ENCODE peak calls at places on chromosome X, in nine cellular contexts. M, C, O, Y, H, T, W, J and L are unnamed samples. For H3K9me3, the result is how much of the 10 kb centered on the place peaks cover.

GRCh38 chrX:27336466-27337091 is 126.6 kb downstream of the PPP4R3C start:
- DNase-seq in M (peak), H (no peak), W (no peak), C (no peak), Y (no peak), J (peak), O (peak), T (peak), L (no peak)

GRCh38 chrX:134502686-134503085 is 42.7 kb downstream of the HPRT1 start:
- DNase-seq in M (peak), H (no peak), Y (no peak), T (no peak), W (no peak), C (no peak), O (no peak), J (peak), L (no peak)

GRCh38 chrX:103839404-103839803 is 7.3 kb upstream of the RAB9B start:
- DNase-seq in J (no peak), Y (no peak), C (no peak), T (no peak), O (no peak), M (no peak), H (no peak), W (no peak), L (no peak)

GRCh38 chrX:65687367-65687766 is 19.9 kb downstream of the MSN start:
- DNase-seq in Y (no peak), W (no peak), C (no peak), M (no peak), O (no peak), J (no peak), T (no peak), H (no peak), L (no peak)

GRCh38 chrX:39813631-39814246 is 284.0 kb downstream of the BCOR start:
- DNase-seq in H (peak), W (peak), Y (peak), C (peak), M (peak), J (peak), T (no peak), O (peak), L (no peak)

GRCh38 chrX:119518371-119518770 is 46.8 kb downstream of the STEEP1 start:
- DNase-seq in M (no peak), W (no peak), H (no peak), C (no peak), O (no peak), J (no peak), T (peak), Y (no peak), L (no peak)

GRCh38 chrX:84240848-84241565 is 53.0 kb upstream of the RPS6KA6 start:
- DNase-seq in O (no peak), J (peak), T (no peak), H (no peak), M (peak), C (no peak), Y (no peak), W (no peak), L (no peak)

GRCh38 chrX:24902808-24903207 is 113.0 kb downstream of the ARX start:
- DNase-seq in C (no peak), J (peak), M (peak), T (no peak), W (no peak), O (peak), H (no peak), Y (no peak), L (peak)

GRCh38 chrX:68647156-68647957 is at the start of gene STARD8:
- DNase-seq in C (peak), Y (no peak), H (peak), O (peak), M (peak), J (peak), W (peak), T (peak), L (no peak)

GRCh38 chrX:139759637-139760036 is 51.7 kb upstream of the MCF2 start:
- DNase-seq in W (no peak), H (no peak), T (no peak), M (peak), O (peak), C (no peak), J (peak), Y (no peak), L (no peak)

GRCh38 chrX:41895826-41896225 is 27.5 kb downstream of the CASK start:
- DNase-seq in W (no peak), J (peak), M (peak), C (no peak), H (no peak), O (no peak), T (no peak), Y (no peak), L (no peak)

GRCh38 chrX:21856504-21856903 is 717 bp downstream of the YY2 start:
- DNase-seq in H (no peak), W (peak), Y (no peak), C (no peak), T (no peak), J (no peak), O (no peak), M (no peak), L (no peak)

GRCh38 chrX:118761950-118762725 is 34.7 kb downstream of the IL13RA1 start:
- DNase-seq in W (no peak), Y (no peak), O (peak), J (no peak), C (no peak), H (no peak), T (no peak), M (no peak), L (no peak)

GRCh38 chrX:134572816-134573682 is 85.2 kb downstream of the PLAC1 start:
- DNase-seq in C (no peak), W (no peak), H (no peak), T (no peak), O (no peak), J (peak), M (no peak), Y (no peak), L (no peak)

GRCh38 chrX:70044541-70045245 is 5.0 kb downstream of the AWAT2 start:
- DNase-seq in M (peak), T (no peak), H (no peak), J (peak), C (no peak), O (peak), Y (no peak), W (no peak), L (no peak)

GRCh38 chrX:6449946-6450345 is 85.0 kb downstream of the VCX3A start:
- DNase-seq in Y (no peak), T (no peak), O (no peak), J (no peak), C (no peak), M (no peak), W (no peak), H (no peak), L (no peak)

GRCh38 chrX:153644356-153645125 is 2.5 kb upstream of the DUSP9 start:
- DNase-seq in M (no peak), O (no peak), T (peak), W (no peak), C (no peak), H (no peak), J (no peak), Y (no peak), L (no peak)

GRCh38 chrX:29947225-29947624 is 268.1 kb upstream of the MAGEB2 start:
- DNase-seq in O (no peak), W (no peak), Y (no peak), H (no peak), C (no peak), J (no peak), T (no peak), M (no peak), L (no peak)

GRCh38 chrX:16739574-16739973 is 20.2 kb downstream of the SYAP1 start:
- DNase-seq in O (peak), W (no peak), Y (no peak), J (no peak), M (no peak), H (no peak), T (no peak), C (no peak), L (no peak)

GRCh38 chrX:15143050-15143824 is 126.6 kb downstream of the ASB9 start:
- DNase-seq in W (no peak), Y (no peak), O (peak), C (peak), M (peak), J (peak), H (peak), T (peak), L (no peak)

GRCh38 chrX:35786271-35786670 is 11.9 kb upstream of the MAGEB16 start:
- DNase-seq in M (no peak), C (no peak), Y (no peak), J (no peak), H (no peak), W (no peak), O (no peak), T (no peak), L (no peak)

GRCh38 chrX:41561045-41561444 is 113.9 kb downstream of the NYX start:
- DNase-seq in O (peak), H (no peak), C (peak), M (peak), T (peak), J (peak), W (no peak), Y (peak), L (peak)

DNA sequence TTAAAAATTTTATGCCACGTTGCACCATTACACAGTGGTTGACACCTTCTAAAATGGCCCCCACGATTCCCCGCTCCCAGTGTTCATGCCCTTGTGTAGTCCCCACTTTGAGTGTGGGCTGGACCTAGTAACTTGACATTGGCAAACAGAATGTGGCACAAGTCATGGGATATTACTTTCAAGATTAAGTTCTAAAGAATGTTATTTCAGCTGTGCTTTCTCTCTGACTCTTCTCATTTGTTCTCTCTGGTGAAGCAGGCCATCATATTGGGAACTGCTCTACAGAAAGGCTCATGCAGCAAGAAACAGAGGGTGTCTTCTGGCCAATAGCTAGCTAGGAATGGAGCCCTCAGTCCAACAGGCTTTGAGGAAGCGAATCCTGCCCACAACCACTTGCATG is 67.1 kb downstream of the ATXN3L start:
- DNase-seq in J (peak), M (peak), C (no peak), Y (no peak), H (no peak), O (no peak), T (peak), W (no peak), L (no peak)
- H3K27ac ChIP-seq in J (no peak), M (no peak), C (no peak), Y (no peak), H (no peak), O (no peak), T (no peak), W (no peak), L (no peak)

GRCh38 chrX:47976254-47977151 is 27.3 kb downstream of the ZNF182 start:
- DNase-seq in O (no peak), W (no peak), T (no peak), M (no peak), J (no peak), H (no peak), Y (no peak), C (no peak), L (no peak)
- H3K9me3 ChIP-seq in O (under half), W (under half), T (under half), M (under half), J (half or more), H (under half), Y (under half), C (under half), L (under half)

DNA sequence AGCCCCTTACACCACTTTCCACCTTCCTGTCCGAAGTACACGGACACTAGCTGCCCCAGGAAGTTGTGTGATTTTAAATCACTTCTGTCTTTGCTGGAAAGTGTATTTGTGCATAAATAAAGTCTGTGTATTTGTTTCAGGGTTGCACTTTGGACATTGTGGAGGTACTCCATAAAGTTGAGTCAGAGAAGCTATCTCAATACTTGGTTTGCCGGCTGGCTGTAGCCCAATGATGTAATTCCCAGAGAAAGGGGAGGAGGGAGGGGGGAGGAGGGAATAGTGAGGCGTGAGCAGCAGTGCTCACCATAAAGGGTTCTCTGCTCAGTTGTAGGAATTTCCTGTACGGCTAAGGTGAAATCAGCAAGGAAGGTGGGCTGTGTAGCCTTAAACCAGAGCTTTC is 7.5 kb downstream of the APEX2 start:
- DNase-seq in C (peak), O (peak), H (peak), W (no peak), M (peak), J (peak), Y (no peak), T (no peak), L (peak)
- H3K27ac ChIP-seq in C (no peak), O (no peak), H (no peak), W (no peak), M (no peak), J (no peak), Y (peak), T (no peak), L (peak)

DNA sequence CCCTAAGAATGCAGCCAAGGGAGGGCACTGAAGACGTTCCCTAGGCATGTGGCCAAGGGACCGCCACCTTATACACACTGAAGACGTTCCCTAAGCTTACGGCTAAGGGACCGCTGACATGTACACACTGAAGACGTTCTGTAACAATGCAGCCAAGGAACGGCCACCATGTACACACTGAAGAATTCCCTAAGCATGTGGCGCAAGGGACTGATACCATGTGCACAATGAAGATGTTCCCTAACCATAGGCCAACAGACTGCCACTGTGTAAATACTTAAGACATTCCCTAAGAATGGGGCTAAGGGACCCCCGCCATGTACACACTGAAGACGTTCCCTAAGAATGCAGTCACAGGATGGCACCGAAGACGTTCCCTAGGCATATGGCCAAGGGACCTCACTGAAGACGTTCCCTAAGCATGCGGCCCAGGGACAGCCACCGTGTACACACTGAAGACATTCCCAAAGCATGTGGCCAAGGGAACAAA is 36.1 kb downstream of the DHRSX start:
- DNase-seq in W (no peak), J (no peak), H (no peak), Y (no peak), T (peak), C (no peak), O (no peak), M (peak), L (peak)
- H3K9me3 ChIP-seq in W (under half), J (under half), H (under half), Y (under half), T (under half), C (under half), O (under half), M (under half), L (under half)

DNA sequence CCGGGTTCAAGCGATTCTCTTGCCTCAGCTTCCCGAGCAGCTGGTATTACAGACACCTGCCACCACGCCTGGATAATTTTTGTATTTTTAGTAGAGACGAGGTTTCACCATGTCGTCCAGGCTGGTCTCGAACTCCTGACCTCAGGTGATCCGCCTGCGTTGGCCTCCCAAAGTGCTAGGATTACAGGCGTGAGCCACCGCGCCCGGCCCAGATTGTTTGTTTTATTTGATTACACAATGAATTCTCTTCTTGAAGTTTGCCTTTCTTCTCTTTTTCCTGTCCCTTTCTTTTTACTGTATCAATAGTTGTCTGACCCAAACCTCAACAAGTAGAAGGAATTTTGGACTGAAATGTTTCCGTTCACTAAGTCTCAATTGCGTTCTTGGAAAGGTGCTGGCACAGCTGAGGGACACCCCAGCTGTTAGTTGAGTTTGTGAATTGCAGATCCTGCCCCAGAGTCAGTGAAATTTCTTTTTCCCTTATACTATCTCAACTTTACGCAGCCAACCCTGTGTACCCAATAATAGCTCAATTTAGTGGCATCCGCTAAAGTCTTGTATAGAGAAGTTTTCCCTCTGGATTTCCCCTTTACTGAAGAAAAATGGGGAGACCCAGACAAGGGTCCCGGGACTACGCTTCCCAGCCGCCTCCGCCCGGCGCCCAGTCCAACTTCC is 639 bp upstream of the MTM1 start:
- DNase-seq in Y (no peak), O (no peak), C (no peak), H (no peak), W (no peak), M (no peak), T (no peak), J (no peak), L (no peak)
- H3K27ac ChIP-seq in Y (peak), O (no peak), C (peak), H (peak), W (no peak), M (no peak), T (peak), J (no peak), L (no peak)